ENCODE peak calls at places on chromosomes 13 and 19, in seven cellular contexts. J is IMR-90, B is Peyer's patch, S is coronary artery, V is upper lobe of right lung, N is fibroblast of lung, M is fibroblast of mammary gland. T is an unnamed sample.

GRCh38 chr19:10116085-10116865 is 3.4 kb downstream of the EIF3G start:
- DNase-seq in J (no peak), B (no peak), S (no peak), V (no peak), N (no peak), M (no peak), T (no peak)

GRCh38 chr13:54945978-54946377 is 1917.4 kb downstream of the OLFM4 start:
- DNase-seq in J (no peak), B (no peak), S (no peak), V (no peak), N (no peak), M (no peak), T (no peak)

GRCh38 chr13:23695196-23695595 is 125.0 kb downstream of the TNFRSF19 start:
- DNase-seq in J (no peak), B (no peak), S (no peak), V (no peak), N (no peak), M (no peak), T (no peak)

GRCh38 chr19:5595745-5596144 is 26.8 kb downstream of the SAFB2 start:
- DNase-seq in J (no peak), B (no peak), S (no peak), V (no peak), N (no peak), M (no peak), T (no peak)

GRCh38 chr19:54035215-54036178 is 28.2 kb downstream of the VSTM1 start:
- DNase-seq in J (peak), B (no peak), S (no peak), V (no peak), N (peak), M (peak), T (peak)

GRCh38 chr19:23070353-23070781 is 46.5 kb upstream of the ZNF730 start:
- DNase-seq in J (peak), B (no peak), S (no peak), V (no peak), N (peak), M (peak), T (peak)

GRCh38 chr13:28889317-28889716 is 69.2 kb downstream of the MTUS2 start:
- DNase-seq in J (no peak), B (no peak), S (no peak), V (no peak), N (no peak), M (no peak), T (no peak)

GRCh38 chr19:4911786-4912672 is 2.7 kb downstream of the UHRF1 start:
- DNase-seq in J (peak), B (peak), S (peak), V (no peak), N (peak), M (peak), T (peak)

GRCh38 chr13:64849174-64849573 is 2381.0 kb downstream of the PCDH9 start:
- DNase-seq in J (no peak), B (no peak), S (no peak), V (no peak), N (no peak), M (no peak), T (no peak)

GRCh38 chr13:65585346-65585745 is 1644.8 kb downstream of the PCDH9 start:
- DNase-seq in J (no peak), B (no peak), S (no peak), V (no peak), N (no peak), M (no peak), T (no peak)

GRCh38 chr19:40312533-40312932 is 27.4 kb upstream of the AKT2 start:
- DNase-seq in J (no peak), B (no peak), S (no peak), V (no peak), N (no peak), M (no peak), T (no peak)

GRCh38 chr19:57088125-57088524 is 31.7 kb upstream of the USP29 start:
- DNase-seq in J (no peak), B (no peak), S (no peak), V (no peak), N (no peak), M (no peak), T (no peak)

GRCh38 chr13:33932765-33933406 is 114.9 kb downstream of the RFC3 start:
- DNase-seq in J (peak), B (no peak), S (no peak), V (no peak), N (peak), M (no peak), T (peak)

GRCh38 chr13:28138012-28138755 is at the start of gene PAN3:
- DNase-seq in J (peak), B (peak), S (peak), V (peak), N (peak), M (peak), T (peak)

GRCh38 chr19:40596608-40597328 is 4.4 kb upstream of the LTBP4 start:
- DNase-seq in J (peak), B (no peak), S (peak), V (peak), N (peak), M (peak), T (peak)

GRCh38 chr13:61286148-61286745 is 129.4 kb downstream of the PCDH20 start:
- DNase-seq in J (no peak), B (no peak), S (no peak), V (no peak), N (no peak), M (no peak), T (no peak)

GRCh38 chr19:409006-409514 is at the start of gene C2CD4C:
- DNase-seq in J (no peak), B (no peak), S (no peak), V (peak), N (no peak), M (no peak), T (no peak)

GRCh38 chr13:48853381-48854102 is 122.2 kb upstream of the FNDC3A start:
- DNase-seq in J (peak), B (no peak), S (no peak), V (no peak), N (peak), M (peak), T (peak)

GRCh38 chr13:35765941-35766340 is 289.5 kb upstream of the MAB21L1 start:
- DNase-seq in J (no peak), B (no peak), S (no peak), V (no peak), N (no peak), M (no peak), T (no peak)

DNA sequence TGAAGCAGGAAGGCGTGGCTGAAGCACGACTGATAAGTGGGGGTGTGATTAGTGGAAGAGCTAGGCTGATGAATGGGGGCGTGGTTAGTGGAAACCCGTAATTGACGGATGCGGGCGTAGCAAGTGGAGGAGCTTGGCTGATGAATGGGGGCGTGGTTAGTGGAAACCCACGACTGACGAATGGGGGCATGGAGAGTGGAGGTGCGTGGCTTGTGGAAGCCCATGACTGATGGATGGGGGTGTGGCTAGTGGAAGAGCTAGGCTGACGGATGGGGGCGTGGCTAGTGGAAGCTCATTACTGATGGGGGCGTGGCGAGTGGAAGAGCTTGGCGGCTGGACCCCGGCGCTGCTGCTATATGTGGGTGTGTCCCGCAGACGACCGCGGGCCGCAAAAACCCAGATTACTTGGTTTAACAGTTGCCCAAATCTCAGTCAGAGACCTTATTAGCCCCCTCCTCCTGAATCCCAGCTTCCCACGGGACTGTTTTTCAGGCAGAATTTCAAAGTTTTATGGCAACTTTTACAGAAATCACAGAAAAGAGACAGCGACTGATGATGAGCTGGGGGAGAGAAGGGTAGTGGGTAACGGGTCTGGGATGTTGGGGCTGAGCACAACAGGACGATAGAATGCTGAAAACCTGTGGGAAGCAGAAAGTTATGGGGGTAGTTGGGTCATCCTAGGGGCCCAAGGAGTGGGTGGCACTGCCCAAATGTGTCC is 9.0 kb upstream of the MEIS3 start:
- DNase-seq in J (peak), B (peak), S (no peak), V (peak), N (peak), M (peak), T (peak)
- H3K4me3 ChIP-seq in J (peak), B (no peak), S (peak), V (no peak), N (peak), M (peak), T (peak)

GRCh38 chr19:16328824-16329482 is 4.3 kb downstream of the KLF2 start:
- DNase-seq in J (peak), B (peak), S (peak), V (no peak), N (no peak), M (no peak), T (peak)
- TF ChIP-seq CTCF in J (no peak), B (no peak), S (no peak), V (peak), N (no peak), M (no peak), T (no peak)

GRCh38 chr13:95643009-95643408 is 1.5 kb downstream of the DZIP1 start:
- DNase-seq in J (no peak), B (no peak), S (no peak), V (no peak), N (no peak), M (no peak), T (no peak)

GRCh38 chr13:95643814-95644598 is 500 bp downstream of the DZIP1 start:
- DNase-seq in J (peak), B (no peak), S (no peak), V (no peak), N (peak), M (peak), T (peak)

GRCh38 chr13:95641961-95642621 is 2.4 kb downstream of the DZIP1 start:
- DNase-seq in J (peak), B (no peak), S (peak), V (peak), N (peak), M (peak), T (peak)

GRCh38 chr13:95643471-95643813 is 1.1 kb downstream of the DZIP1 start:
- DNase-seq in J (peak), B (no peak), S (no peak), V (no peak), N (peak), M (peak), T (peak)

DNA sequence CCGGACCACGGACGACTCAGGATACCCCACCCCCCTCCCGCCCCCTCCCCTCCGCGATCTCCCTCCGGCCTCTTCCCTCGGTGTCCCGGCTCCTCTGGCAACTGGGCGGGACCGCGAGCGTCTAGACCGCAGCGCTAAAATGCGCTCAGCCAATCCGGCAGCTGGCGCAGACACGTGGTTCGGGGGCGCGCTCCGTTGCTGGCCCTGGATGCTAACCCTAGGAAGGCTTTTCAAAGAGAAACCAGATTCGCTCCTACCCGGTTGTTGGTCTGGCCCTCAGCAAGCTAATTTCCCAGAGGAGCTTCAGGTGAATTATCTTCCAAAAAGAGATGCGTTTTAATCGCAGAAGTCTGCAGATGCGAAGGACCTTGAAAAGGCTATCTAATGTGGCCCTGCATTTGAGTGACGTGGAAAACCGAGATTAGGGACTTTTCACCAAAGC is at the start of gene DZIP1:
- DNase-seq in J (peak), B (no peak), S (peak), V (peak), N (peak), M (peak), T (peak)
- H3K4me3 ChIP-seq in J (peak), B (peak), S (peak), V (peak), N (peak), M (peak), T (peak)

GRCh38 chr19:32324631-32325215 is 20.7 kb upstream of the ZNF507 start:
- DNase-seq in J (peak), B (no peak), S (no peak), V (no peak), N (no peak), M (no peak), T (no peak)
- TF ChIP-seq CTCF in J (peak), B (no peak), S (no peak), V (no peak), N (peak), M (no peak), T (no peak)

GRCh38 chr19:39166571-39167391 is 30.0 kb upstream of the NCCRP1 start:
- DNase-seq in J (no peak), B (no peak), S (no peak), V (peak), N (no peak), M (no peak), T (peak)
- H3K4me3 ChIP-seq in J (no peak), B (no peak), S (no peak), V (peak), N (no peak), M (no peak), T (no peak)

GRCh38 chr13:50969691-50970090 is 60.1 kb downstream of the RNASEH2B start:
- DNase-seq in J (no peak), B (no peak), S (no peak), V (no peak), N (peak), M (no peak), T (no peak)
- TF ChIP-seq CTCF in J (no peak), B (peak), S (no peak), V (no peak), N (no peak), M (peak), T (peak)

DNA sequence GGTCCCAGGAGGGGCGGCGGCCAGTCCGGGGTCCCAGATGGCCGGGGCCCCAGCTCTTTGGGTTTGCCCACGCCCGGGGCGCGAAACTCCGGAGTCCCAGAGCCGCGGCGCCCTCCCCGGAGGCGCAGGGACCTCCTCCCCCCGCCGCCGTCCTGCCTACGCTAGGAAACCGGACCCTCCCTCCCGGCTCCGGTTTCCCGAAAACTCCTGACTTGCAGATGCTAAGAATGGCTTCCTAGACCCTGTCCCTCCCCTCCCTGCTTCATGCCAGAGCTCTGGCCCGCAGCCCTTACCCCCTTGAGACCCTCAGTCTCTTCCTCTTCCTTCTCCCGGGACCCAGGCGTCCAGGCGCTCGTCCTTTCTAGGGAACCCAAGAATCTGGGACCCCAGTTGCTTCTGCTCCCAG is 468 bp upstream of the MYBPC2 start:
- DNase-seq in J (no peak), B (no peak), S (no peak), V (no peak), N (peak), M (no peak), T (peak)
- H3K4me3 ChIP-seq in J (peak), B (peak), S (peak), V (peak), N (no peak), M (peak), T (peak)

GRCh38 chr13:98565726-98566577 is 11.0 kb downstream of the STK24 start:
- DNase-seq in J (no peak), B (no peak), S (no peak), V (peak), N (peak), M (no peak), T (peak)

GRCh38 chr13:98567140-98567539 is 9.8 kb downstream of the STK24 start:
- DNase-seq in J (no peak), B (no peak), S (no peak), V (no peak), N (no peak), M (no peak), T (no peak)

GRCh38 chr13:98564204-98564603 is 12.7 kb downstream of the STK24 start:
- DNase-seq in J (no peak), B (no peak), S (no peak), V (no peak), N (no peak), M (no peak), T (no peak)

GRCh38 chr13:98557934-98558630 is 18.8 kb downstream of the STK24 start:
- DNase-seq in J (peak), B (no peak), S (no peak), V (no peak), N (peak), M (peak), T (peak)

GRCh38 chr13:98563071-98563470 is 13.8 kb downstream of the STK24 start:
- DNase-seq in J (no peak), B (peak), S (no peak), V (no peak), N (no peak), M (no peak), T (no peak)
- TF ChIP-seq CTCF in J (no peak), B (no peak), S (no peak), V (no peak), N (no peak), M (no peak), T (no peak)